ENCODE peak calls at places on chromosomes 16 and 17, in four cellular contexts. V, L, T and A are unnamed samples.

GRCh38 chr17:64443086-64443760 is 5.7 kb upstream of the MILR1 start:
- DNase-seq in T (no peak), V (no peak), L (no peak), A (peak)

GRCh38 chr17:44992242-44992939 is 24.3 kb upstream of the C1QL1 start:
- DNase-seq in T (no peak), V (no peak), L (no peak), A (no peak)

GRCh38 chr16:23597003-23597756 is 1.1 kb upstream of the NDUFAB1 start:
- DNase-seq in V (peak), T (no peak), L (peak), A (peak)

GRCh38 chr16:85554791-85555548 is 58.2 kb upstream of the GSE1 start:
- DNase-seq in T (no peak), L (no peak), V (no peak), A (no peak)

GRCh38 chr16:17392127-17392856 is 78.5 kb downstream of the XYLT1 start:
- DNase-seq in T (no peak), L (no peak), V (no peak), A (no peak)

GRCh38 chr16:4358831-4359561 is 7.9 kb upstream of the PAM16 start:
- DNase-seq in T (no peak), L (peak), V (peak), A (no peak)

GRCh38 chr17:61201211-61201610 is 198.4 kb upstream of the TBX2 start:
- DNase-seq in V (peak), T (no peak), L (no peak), A (no peak)

GRCh38 chr16:85662036-85662812 is 26.5 kb downstream of the GINS2 start:
- DNase-seq in T (no peak), V (no peak), L (no peak), A (no peak)

GRCh38 chr16:14401839-14402115 is 228.3 kb downstream of the PARN start:
- DNase-seq in V (no peak), T (no peak), L (no peak), A (no peak)

GRCh38 chr17:69501591-69502468 is 87.3 kb downstream of the MAP2K6 start:
- DNase-seq in L (no peak), T (no peak), V (peak), A (no peak)

GRCh38 chr16:66569827-66570405 is 3.7 kb downstream of the CMTM1 start:
- DNase-seq in L (no peak), T (no peak), V (no peak), A (no peak)

GRCh38 chr16:52581530-52581929 is 34.6 kb upstream of the TOX3 start:
- DNase-seq in V (peak), L (no peak), T (no peak), A (no peak)

GRCh38 chr17:48611213-48611612 is 396 bp upstream of the HOXB7 start:
- DNase-seq in L (no peak), V (no peak), T (no peak), A (no peak)

GRCh38 chr16:48576927-48577326 is 33.1 kb downstream of the N4BP1 start:
- DNase-seq in L (no peak), T (no peak), V (peak), A (no peak)

GRCh38 chr17:17835415-17836249 is 1.2 kb downstream of the SREBF1 start:
- DNase-seq in V (no peak), L (no peak), T (no peak), A (no peak)

GRCh38 chr17:78176548-78177025 is 8.2 kb downstream of the SYNGR2 start:
- DNase-seq in L (peak), T (no peak), V (no peak), A (no peak)

GRCh38 chr17:27579304-27579703 is 51.7 kb upstream of the LGALS9 start:
- DNase-seq in T (no peak), L (no peak), V (no peak), A (no peak)

GRCh38 chr16:49179714-49180330 is 101.8 kb downstream of the CBLN1 start:
- DNase-seq in T (no peak), L (no peak), V (no peak), A (no peak)

GRCh38 chr16:22366371-22366770 is 8.0 kb downstream of the CDR2 start:
- DNase-seq in T (no peak), V (no peak), L (no peak), A (no peak)

GRCh38 chr16:22372882-22373661 is 1.3 kb downstream of the CDR2 start:
- DNase-seq in L (no peak), V (no peak), T (no peak), A (no peak)

GRCh38 chr16:22370038-22370541 is 4.3 kb downstream of the CDR2 start:
- DNase-seq in L (no peak), T (no peak), V (peak), A (no peak)

GRCh38 chr16:22366889-22367288 is 7.5 kb downstream of the CDR2 start:
- DNase-seq in V (no peak), T (no peak), L (no peak), A (no peak)

GRCh38 chr16:22369221-22369811 is 5.1 kb downstream of the CDR2 start:
- DNase-seq in T (no peak), V (peak), L (no peak), A (no peak)
- H3K4me3 ChIP-seq in T (peak), V (no peak), L (no peak), A (no peak)

DNA sequence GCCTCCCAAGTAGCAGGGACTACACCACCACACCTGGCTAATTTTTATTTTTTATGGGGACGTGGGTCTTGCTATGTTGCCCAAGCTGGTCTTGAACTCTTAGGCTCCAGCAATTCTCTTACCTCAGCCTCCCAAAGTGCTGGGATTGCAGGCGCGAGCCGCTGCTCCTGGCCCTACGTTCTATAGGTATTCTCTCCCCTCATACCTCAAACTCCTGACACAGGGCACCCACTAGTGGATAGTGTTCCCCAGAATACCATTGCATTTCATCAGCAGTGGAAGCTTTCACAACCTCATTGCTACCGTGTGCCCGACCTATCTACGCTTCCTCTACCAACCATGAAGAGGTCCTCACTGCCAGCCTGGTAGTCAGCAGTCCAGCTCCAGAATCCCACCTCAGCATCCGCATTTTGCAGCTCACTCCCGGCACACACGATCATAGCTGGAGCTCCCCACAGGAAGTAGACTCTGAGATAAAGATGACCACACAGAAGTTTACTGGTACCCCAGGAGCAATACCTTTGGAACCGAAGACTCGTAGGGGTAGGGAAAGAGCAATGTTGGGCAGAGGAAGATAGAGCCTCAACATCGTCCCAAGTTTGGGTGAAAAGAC is 9.3 kb downstream of the CTRB2 start:
- DNase-seq in T (no peak), V (no peak), L (peak), A (no peak)
- H2AFZ ChIP-seq in T (no peak), V (no peak), L (no peak), A (no peak)

GRCh38 chr17:41691031-41691777 is 2.5 kb downstream of the EIF1 start:
- DNase-seq in V (no peak), T (no peak), L (no peak), A (no peak)

GRCh38 chr17:41695954-41696720 is 7.5 kb downstream of the EIF1 start:
- DNase-seq in V (peak), T (no peak), L (peak), A (peak)

GRCh38 chr17:41695134-41695661 is 6.5 kb downstream of the EIF1 start:
- DNase-seq in V (no peak), L (no peak), T (no peak), A (no peak)

GRCh38 chr17:41690497-41690896 is 1.8 kb downstream of the EIF1 start:
- DNase-seq in T (no peak), L (no peak), V (no peak), A (no peak)

GRCh38 chr17:41692722-41693521 is 4.2 kb downstream of the EIF1 start:
- DNase-seq in L (no peak), V (no peak), T (no peak), A (no peak)
- TF ChIP-seq YY1 in L (no peak), V (no peak), T (no peak), A (no peak)

DNA sequence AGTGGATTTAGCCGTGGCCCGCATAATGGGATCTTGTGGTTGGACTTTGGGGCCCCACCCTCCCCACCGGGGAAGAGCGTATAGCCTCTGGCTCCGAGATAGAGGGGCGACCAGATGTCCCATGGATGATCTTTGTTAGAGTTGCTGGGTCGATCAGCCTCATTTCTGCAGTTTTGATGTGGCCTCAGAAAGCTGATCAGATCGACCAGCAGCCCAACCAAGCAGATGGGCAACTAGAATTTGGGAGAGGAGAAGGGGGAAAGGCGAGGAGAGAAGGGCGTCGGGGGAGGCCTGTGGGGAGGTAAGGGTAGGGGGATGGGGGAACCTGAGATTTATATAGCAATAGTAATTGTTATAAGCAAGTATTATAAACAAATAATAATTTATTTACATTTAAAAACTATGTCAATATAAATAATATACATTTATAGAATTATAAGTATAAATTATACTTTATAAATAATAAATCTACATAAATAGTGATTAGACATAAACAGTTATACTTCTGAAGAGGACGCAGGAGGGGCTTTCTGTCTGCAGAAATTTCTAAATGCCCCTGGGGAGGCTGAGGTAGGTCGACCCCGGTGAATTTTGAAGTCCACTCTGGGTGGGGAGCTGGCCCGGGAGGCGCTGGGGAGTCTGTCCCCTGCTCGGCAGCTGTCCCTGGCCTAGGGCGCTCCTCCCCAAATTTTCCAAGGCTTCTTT is 136.3 kb downstream of the KCNJ12 start:
- DNase-seq in L (no peak), V (no peak), T (no peak), A (no peak)
- H3K4me3 ChIP-seq in L (no peak), V (peak), T (no peak), A (peak)

GRCh38 chr16:88941051-88941932 is 35.7 kb downstream of the CBFA2T3 start:
- DNase-seq in L (peak), V (no peak), T (no peak), A (no peak)
- H2AFZ ChIP-seq in L (no peak), V (no peak), T (no peak), A (no peak)

DNA sequence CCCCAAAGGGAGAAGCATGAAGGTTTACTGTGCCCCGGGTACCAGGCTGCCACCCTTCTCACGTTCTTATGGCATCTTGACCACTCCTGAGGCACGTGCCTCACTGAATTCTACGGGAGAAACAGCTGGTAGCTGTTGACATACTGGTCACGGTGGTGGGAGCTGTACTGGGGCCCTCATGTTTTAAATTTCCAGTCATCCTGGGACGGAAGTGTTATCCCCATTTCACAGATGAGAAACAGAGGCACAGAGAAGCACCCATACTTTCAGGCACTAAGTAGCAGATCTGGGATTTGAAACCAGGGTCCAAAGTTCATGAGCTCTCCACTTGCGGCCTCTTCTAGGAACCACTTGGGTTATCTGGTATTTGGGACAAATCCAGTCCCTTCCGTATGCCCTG is 26.3 kb upstream of the DOC2B start:
- DNase-seq in T (no peak), V (no peak), L (no peak), A (no peak)
- TF ChIP-seq YY1 in T (no peak), V (no peak), L (no peak), A (no peak)

GRCh38 chr17:50151041-50151936 is 812 bp upstream of the PPP1R9B start:
- DNase-seq in T (peak), V (peak), L (peak), A (peak)

GRCh38 chr17:50149099-50149424 is 1.4 kb downstream of the PPP1R9B start:
- DNase-seq in L (no peak), T (no peak), V (no peak), A (no peak)

GRCh38 chr17:50148226-50149098 is 2.0 kb downstream of the PPP1R9B start:
- DNase-seq in V (peak), L (peak), T (peak), A (no peak)

GRCh38 chr17:50150354-50151040 is at the start of gene PPP1R9B:
- DNase-seq in T (no peak), L (peak), V (no peak), A (no peak)

GRCh38 chr17:50149425-50150353 is 788 bp downstream of the PPP1R9B start:
- DNase-seq in T (no peak), L (peak), V (no peak), A (no peak)
- H3K4me3 ChIP-seq in T (peak), L (peak), V (peak), A (peak)